ENCODE peak calls at places on chromosomes 11 and 22, in five cellular contexts. C, D, Z, N and K are unnamed samples.

GRCh38 chr11:35367491-35367890 is 51.9 kb downstream of the SLC1A2 start:
- DNase-seq in C (peak; percentile 38), D (no peak), Z (no peak), N (no peak), K (no peak)

GRCh38 chr11:27926981-27927481 is 180.9 kb downstream of the KIF18A start:
- DNase-seq in C (peak; percentile 82), D (no peak), Z (no peak), N (no peak), K (no peak)

GRCh38 chr11:123206671-123207421 is 11.8 kb upstream of the CLMP start:
- DNase-seq in C (no peak), D (no peak), Z (no peak), N (no peak), K (no peak)

GRCh38 chr11:57288771-57289579 is 35.8 kb downstream of the TNKS1BP1 start:
- DNase-seq in C (no peak), D (no peak), Z (no peak), N (no peak), K (no peak)

GRCh38 chr11:350723-351255 is 18.5 kb upstream of the B4GALNT4 start:
- DNase-seq in C (no peak), D (no peak), Z (no peak), N (no peak), K (peak; percentile 81)

GRCh38 chr11:27926469-27926868 is 181.5 kb downstream of the KIF18A start:
- DNase-seq in C (no peak), D (no peak), Z (no peak), N (no peak), K (no peak)

GRCh38 chr11:14114269-14114668 is 151.7 kb downstream of the SPON1 start:
- DNase-seq in C (no peak), D (no peak), Z (no peak), N (no peak), K (no peak)

GRCh38 chr11:80146231-80146630 is 705.4 kb upstream of the TENM4 start:
- DNase-seq in C (no peak), D (no peak), Z (no peak), N (no peak), K (no peak)

GRCh38 chr11:103623933-103624332 is 412.5 kb upstream of the DDI1 start:
- DNase-seq in C (no peak), D (no peak), Z (no peak), N (no peak), K (no peak)

GRCh38 chr11:96146765-96147164 is 196.2 kb downstream of the MAML2 start:
- DNase-seq in C (no peak), D (no peak), Z (no peak), N (no peak), K (no peak)

GRCh38 chr11:111775024-111775710 is 9.0 kb upstream of the PPP2R1B start:
- DNase-seq in C (no peak), D (peak; percentile 48), Z (peak; percentile 70), N (peak; percentile 35), K (no peak)

GRCh38 chr11:59247535-59248227 is 35.0 kb upstream of the MPEG1 start:
- DNase-seq in C (peak; percentile 6), D (peak; percentile 50), Z (no peak), N (peak; percentile 63), K (no peak)

GRCh38 chr22:42910221-42910942 is 53.3 kb upstream of the ARFGAP3 start:
- DNase-seq in C (no peak), D (peak; percentile 58), Z (no peak), N (peak; percentile 66), K (no peak)

GRCh38 chr22:26707581-26707980 is 50.2 kb downstream of the MIAT start:
- DNase-seq in C (no peak), D (no peak), Z (no peak), N (no peak), K (no peak)